ENCODE peak calls at places on chromosomes 1 and 21, in ten cellular contexts. M is activated T-cell treated with anti-CD3 and anti-CD28 coated beads, Interleukin-2, amount 50 U/mL, for 4 hours; W is substantia nigra; D is GF-D8; E is HTR-8/SVneo; P is Ammon's horn; L is HCEC 1CT; C is activated naive CD4-positive, alpha-beta T cell treated with anti-CD3 and anti-CD28 coated beads, Interleukin-2, amount 50 U/mL, for 16 hours; S is AG09309; R is H7. I is an unnamed sample.

GRCh38 chr1:87927391-87928073 is 598.9 kb downstream of the LMO4 start:
- DNase-seq in L (no peak), E (no peak), P (no peak), S (no peak), M (no peak), D (no peak), C (no peak), W (no peak), R (no peak), I (no peak)

GRCh38 chr1:176904057-176904815 is 260.3 kb downstream of the ASTN1 start:
- DNase-seq in P (peak; percentile 8), R (no peak), S (no peak), M (no peak), L (no peak), W (no peak), C (no peak), E (no peak), D (no peak), I (no peak)

GRCh38 chr1:198577444-198577843 is 37.0 kb upstream of the ATP6V1G3 start:
- DNase-seq in P (no peak), S (peak; percentile 79), L (peak; percentile 54), E (peak; percentile 36), W (no peak), M (no peak), C (no peak), R (no peak), D (no peak), I (peak; percentile 84)

GRCh38 chr1:101291562-101292035 is 54.8 kb downstream of the S1PR1 start:
- DNase-seq in W (no peak), E (peak; percentile 11), P (peak; percentile 39), R (no peak), L (peak; percentile 59), C (peak; percentile 34), M (no peak), S (peak; percentile 71), D (peak; percentile 77), I (peak; percentile 81)

GRCh38 chr1:227559499-227559898 is 3.9 kb upstream of the ZNF678 start:
- DNase-seq in M (no peak), S (no peak), P (no peak), W (no peak), C (no peak), R (peak; percentile 22), L (no peak), D (no peak), E (no peak), I (no peak)

GRCh38 chr1:159921700-159922498 is 3.4 kb downstream of the TAGLN2 start:
- DNase-seq in P (no peak), R (no peak), M (no peak), C (no peak), W (no peak), D (no peak), L (no peak), E (no peak), S (no peak), I (peak; percentile 64)

GRCh38 chr1:183653468-183653794 is 315 bp upstream of the APOBEC4 start:
- DNase-seq in W (no peak), P (no peak), D (no peak), C (no peak), E (no peak), S (no peak), M (no peak), R (no peak), L (no peak), I (no peak)

GRCh38 chr21:35511298-35512162 is 462.4 kb upstream of the RUNX1 start:
- DNase-seq in E (no peak), C (peak; percentile 39), L (peak; percentile 42), S (peak; percentile 79), R (no peak), P (no peak), M (no peak), W (no peak), D (no peak), I (peak; percentile 88)

GRCh38 chr1:28855469-28855944 is 43.5 kb downstream of the OPRD1 start:
- DNase-seq in D (no peak), L (no peak), E (no peak), S (no peak), M (no peak), P (no peak), C (no peak), R (peak; percentile 67), W (no peak), I (peak; percentile 13)

GRCh38 chr1:153919879-153920852 is 2.6 kb downstream of the GATAD2B start:
- DNase-seq in C (no peak), E (peak; percentile 23), L (peak; percentile 11), P (peak; percentile 34), R (no peak), W (no peak), M (no peak), D (peak; percentile 57), S (no peak), I (peak; percentile 41)

GRCh38 chr1:201350361-201350725 is 27.1 kb downstream of the TNNT2 start:
- DNase-seq in R (no peak), L (no peak), E (no peak), P (no peak), W (no peak), S (no peak), M (no peak), C (no peak), D (no peak), I (no peak)

I was measured in cardiac fibroblast.